ENCODE peak calls at places on chromosomes 6 and 20, in four cellular contexts. H is fibroblast of lung, R is NT2/D1, N is aorta. S is an unnamed sample.

GRCh38 chr6:131059486-131059885 is 3.6 kb downstream of the EPB41L2 start:
- DNase-seq in H (peak; percentile 53), R (no peak), N (no peak), S (peak; percentile 69)

GRCh38 chr20:63269724-63270123 is 2.9 kb upstream of the ARFGAP1 start:
- DNase-seq in H (no peak), R (no peak), N (no peak), S (no peak)

GRCh38 chr6:138004423-138005287 is 102.6 kb downstream of the PERP start:
- DNase-seq in H (peak; percentile 27), R (peak; percentile 11), N (no peak), S (peak; percentile 23)

GRCh38 chr6:1037430-1037829 is 274.5 kb upstream of the FOXQ1 start:
- DNase-seq in H (no peak), R (no peak), N (no peak), S (no peak)

GRCh38 chr6:71888720-71889340 is 2.5 kb downstream of the RIMS1 start:
- DNase-seq in H (no peak), R (no peak), N (no peak), S (no peak)

GRCh38 chr20:50251992-50252491 is 61.4 kb downstream of the CEBPB start:
- DNase-seq in H (peak; percentile 33), R (no peak), N (no peak), S (peak; percentile 76)

GRCh38 chr20:59043698-59044097 is 1.1 kb upstream of the PRELID3B start:
- DNase-seq in H (no peak), R (no peak), N (no peak), S (peak; percentile 47)

GRCh38 chr20:51710503-51710902 is 57.7 kb downstream of the ATP9A start:
- DNase-seq in H (no peak), R (no peak), N (no peak), S (no peak)

GRCh38 chr6:159935065-159935464 is 33.8 kb upstream of the IGF2R start:
- DNase-seq in H (no peak), R (no peak), N (no peak), S (no peak)

GRCh38 chr6:156698239-156699016 is 78.8 kb upstream of the ARID1B start:
- DNase-seq in H (no peak), R (no peak), N (no peak), S (no peak)

GRCh38 chr20:47821481-47822100 is 36.3 kb upstream of the SULF2 start:
- DNase-seq in H (no peak), R (no peak), N (no peak), S (peak; percentile 4)

GRCh38 chr6:142935553-142936517 is 9.1 kb downstream of the HIVEP2 start:
- DNase-seq in H (no peak), R (no peak), N (peak; percentile 56), S (no peak)

GRCh38 chr6:157896931-157897330 is 73.9 kb downstream of the SNX9 start:
- DNase-seq in H (no peak), R (no peak), N (no peak), S (no peak)

GRCh38 chr6:88683734-88684133 is 279.7 kb downstream of the RNGTT start:
- DNase-seq in H (no peak), R (no peak), N (no peak), S (no peak)

GRCh38 chr6:37536462-37537225 is 37.0 kb upstream of the CCDC167 start:
- DNase-seq in H (no peak), R (no peak), N (no peak), S (no peak)

GRCh38 chr6:53411451-53411850 is 62.7 kb upstream of the ELOVL5 start:
- DNase-seq in H (no peak), R (no peak), N (no peak), S (peak; percentile 4)

GRCh38 chr6:1773697-1774096 is 164.0 kb downstream of the FOXC1 start:
- DNase-seq in H (no peak), R (no peak), N (no peak), S (no peak)

GRCh38 chr6:81937296-81937937 is 184.9 kb upstream of the TENT5A start:
- DNase-seq in H (peak; percentile 39), R (no peak), N (no peak), S (peak; percentile 49)

GRCh38 chr6:53306819-53307347 is 41.9 kb downstream of the ELOVL5 start:
- DNase-seq in H (no peak), R (no peak), N (no peak), S (no peak)

GRCh38 chr20:56829788-56830385 is 200.8 kb downstream of the TFAP2C start:
- DNase-seq in H (no peak), R (peak; percentile 48), N (no peak), S (no peak)

GRCh38 chr6:56513631-56514030 is 129.1 kb downstream of the DST start:
- DNase-seq in H (no peak), R (no peak), N (no peak), S (no peak)

GRCh38 chr6:1608222-1608975 is 1.3 kb upstream of the FOXC1 start:
- DNase-seq in H (peak; percentile 28), R (no peak), N (no peak), S (no peak)

GRCh38 chr6:109478848-109479624 is 4.0 kb downstream of the ZBTB24 start:
- DNase-seq in H (no peak), R (no peak), N (no peak), S (no peak)

GRCh38 chr6:109478222-109478805 is 4.7 kb downstream of the ZBTB24 start:
- DNase-seq in H (no peak), R (no peak), N (no peak), S (peak; percentile 86)

GRCh38 chr6:109483744-109484075 is 691 bp upstream of the ZBTB24 start:
- DNase-seq in H (peak; percentile 11), R (no peak), N (no peak), S (no peak)

GRCh38 chr6:109482913-109483743 is at the start of gene ZBTB24:
- DNase-seq in H (peak; percentile 82), R (peak; percentile 64), N (peak; percentile 95), S (peak; percentile 89)

DNA sequence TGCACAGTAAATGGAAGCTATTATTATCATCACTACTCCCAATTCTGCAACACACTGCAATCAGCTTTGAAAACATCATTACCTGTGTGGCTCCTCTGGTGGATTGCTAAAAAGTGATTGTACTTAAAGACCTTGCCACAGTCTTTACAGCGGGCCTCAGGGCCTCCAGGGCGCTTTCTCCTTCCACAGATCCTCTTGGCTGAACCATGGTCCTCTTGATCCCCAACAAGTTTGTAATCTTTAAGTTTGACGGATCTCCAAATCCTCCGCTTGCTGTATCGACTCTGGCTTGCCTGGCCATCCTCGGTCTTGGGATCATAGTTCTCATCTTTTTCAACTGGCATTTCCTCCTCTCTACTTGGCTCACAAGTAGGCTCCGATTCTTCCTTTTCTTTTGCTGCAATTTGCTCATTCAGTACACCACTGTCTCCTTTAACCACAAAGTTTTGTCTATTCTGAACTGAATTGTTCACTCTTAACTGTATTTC is 2.0 kb downstream of the ZBTB24 start:
- DNase-seq in H (no peak), R (no peak), N (no peak), S (no peak)
- H3K4me3 ChIP-seq in H (no peak overlapping the region), R (no peak overlapping the region), N (no peak overlapping the region), S (no peak overlapping the region)

GRCh38 chr6:42239736-42240375 is 22.2 kb upstream of the MRPS10 start:
- DNase-seq in H (peak; percentile 61), R (no peak), N (peak; percentile 67), S (peak; percentile 49)

GRCh38 chr6:42236030-42236429 is 18.4 kb upstream of the MRPS10 start:
- DNase-seq in H (no peak), R (no peak), N (peak; percentile 60), S (no peak)

GRCh38 chr6:42239333-42239732 is 21.7 kb upstream of the MRPS10 start:
- DNase-seq in H (no peak), R (no peak), N (peak; percentile 21), S (no peak)

GRCh38 chr6:42237857-42238256 is 20.2 kb upstream of the MRPS10 start:
- DNase-seq in H (no peak), R (no peak), N (no peak), S (no peak)

GRCh38 chr6:42236680-42237473 is 19.2 kb upstream of the MRPS10 start:
- DNase-seq in H (no peak), R (no peak), N (peak; percentile 19), S (no peak)
- H3K4me3 ChIP-seq in H (no peak overlapping the region), R (no peak overlapping the region), N (no peak overlapping the region), S (no peak overlapping the region)

GRCh38 chr6:45255434-45255833 is 72.7 kb upstream of the RUNX2 start:
- DNase-seq in H (no peak), R (no peak), N (no peak), S (no peak)
- H3K4me3 ChIP-seq in H (no peak overlapping the region), R (no peak overlapping the region), N (no peak overlapping the region), S (no peak overlapping the region)

GRCh38 chr6:144153971-144154370 is 3.7 kb downstream of the STX11 start:
- DNase-seq in H (no peak), R (no peak), N (no peak), S (no peak)
- H3K4me3 ChIP-seq in H (no peak overlapping the region), R (no peak overlapping the region), N (no peak overlapping the region), S (no peak overlapping the region)

GRCh38 chr6:140185991-140186390 is 811.5 kb upstream of the CITED2 start:
- DNase-seq in H (no peak), R (no peak), N (no peak), S (no peak)
- H3K4me3 ChIP-seq in H (no peak overlapping the region), R (no peak overlapping the region), N (no peak overlapping the region), S (no peak overlapping the region)

DNA sequence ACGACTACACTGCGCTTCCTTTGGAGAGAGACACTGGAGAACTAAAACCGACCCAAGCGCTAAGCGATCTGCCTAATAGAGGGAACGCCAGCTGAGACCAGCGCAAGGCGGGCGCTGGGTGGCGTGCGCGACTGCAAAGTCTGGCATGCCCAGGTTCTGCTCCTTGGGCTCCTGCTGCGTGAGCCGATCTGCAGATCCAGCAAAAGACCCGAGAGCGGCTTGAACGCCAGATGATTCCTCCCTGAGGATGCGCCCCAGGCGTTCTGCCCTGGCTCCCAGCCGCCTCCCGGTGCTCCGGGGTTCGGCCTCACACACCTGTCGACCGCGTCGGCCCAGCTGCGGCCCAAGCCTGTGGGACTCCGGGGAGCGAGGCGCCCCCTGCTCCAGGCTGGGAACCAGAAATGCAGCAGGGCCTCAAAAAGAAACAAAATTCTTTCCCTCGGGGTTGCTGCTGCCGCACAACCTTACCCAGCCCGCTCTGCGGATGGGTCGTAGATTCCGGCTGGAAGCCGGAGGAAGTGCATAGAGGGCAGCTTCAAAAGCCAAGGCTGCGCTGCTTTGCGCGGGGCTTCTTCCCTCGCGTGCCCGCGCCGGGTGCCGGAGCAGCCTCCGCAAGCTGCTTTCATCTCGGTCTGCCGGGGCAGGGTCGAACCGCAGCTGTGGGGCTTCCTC is 17.9 kb upstream of the PRDM13 start:
- DNase-seq in H (peak; percentile 65), R (peak; percentile 66), N (peak; percentile 86), S (peak; percentile 72)
- H3K4me3 ChIP-seq in H (peak overlapping the region; percentile 51), R (peak overlapping the region; percentile 42), N (peak overlapping the region; percentile 37), S (peak overlapping the region; percentile 62)

DNA sequence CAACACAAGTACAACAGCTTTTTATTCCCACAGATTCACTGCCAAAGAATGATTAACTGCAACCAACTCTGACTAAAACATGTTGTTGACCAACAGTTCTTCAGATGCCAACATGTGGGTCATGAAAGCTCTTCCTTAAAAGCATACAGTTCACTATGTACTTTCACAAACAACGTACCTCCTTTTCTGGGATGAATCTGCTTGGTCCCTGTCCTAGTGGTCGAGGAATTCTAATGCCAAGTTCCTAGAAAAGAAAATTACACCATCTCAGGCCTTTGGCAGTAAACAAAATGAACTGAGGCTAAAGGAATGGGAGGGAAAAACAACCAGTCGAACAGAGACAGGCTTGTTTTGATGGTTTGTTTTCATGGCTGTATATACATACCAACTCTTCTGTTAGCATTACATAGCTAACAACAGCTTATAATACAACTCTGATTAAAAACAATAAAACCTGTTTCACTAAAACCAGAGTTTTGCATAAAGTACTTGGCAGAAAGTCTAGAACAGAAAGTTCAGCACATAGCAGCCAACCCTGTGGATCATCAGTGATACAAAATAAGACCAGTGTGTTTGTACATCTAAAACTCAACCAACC is 92.4 kb downstream of the SESN1 start:
- DNase-seq in H (peak; percentile 69), R (no peak), N (no peak), S (peak; percentile 85)
- H3K4me3 ChIP-seq in H (no peak overlapping the region), R (no peak overlapping the region), N (no peak overlapping the region), S (no peak overlapping the region)

GRCh38 chr6:49151957-49152356 is 311.1 kb downstream of the MMUT start:
- DNase-seq in H (peak; percentile 6), R (no peak), N (no peak), S (no peak)
- H3K4me3 ChIP-seq in H (no peak overlapping the region), R (no peak overlapping the region), N (no peak overlapping the region), S (no peak overlapping the region)

S was measured in AG10803.